ENCODE peak calls at places on chromosomes 7 and 10, in nine cellular contexts. O, Y, P, D, U, C, Z, S and I are unnamed samples.

GRCh38 chr10:103765981-103766380 is 89.4 kb downstream of the SH3PXD2A start:
- DNase-seq in P (no peak), O (no peak), U (no peak), S (no peak), D (no peak), Y (no peak), C (peak), Z (no peak), I (no peak)

GRCh38 chr7:128937647-128938523 is at the start of gene IRF5:
- DNase-seq in D (no peak), Z (peak), C (peak), O (no peak), U (peak), S (no peak), P (peak), Y (no peak), I (no peak)

GRCh38 chr7:45685619-45686240 is 111.6 kb downstream of the ADCY1 start:
- DNase-seq in Z (peak), P (no peak), U (no peak), C (no peak), S (no peak), Y (no peak), O (no peak), D (no peak), I (no peak)

GRCh38 chr10:18303851-18304800 is 163.9 kb downstream of the CACNB2 start:
- DNase-seq in U (no peak), Y (no peak), C (no peak), S (no peak), P (no peak), Z (no peak), D (no peak), O (no peak), I (peak)

GRCh38 chr7:13282377-13282980 is 595.0 kb downstream of the ARL4A start:
- DNase-seq in S (no peak), U (no peak), Y (no peak), Z (peak), P (peak), O (no peak), C (no peak), D (peak), I (no peak)

GRCh38 chr10:14396441-14397048 is 65.8 kb upstream of the FRMD4A start:
- DNase-seq in Y (no peak), C (no peak), U (peak), S (no peak), D (peak), O (no peak), P (peak), Z (peak), I (no peak)

GRCh38 chr10:17838080-17838634 is 29.0 kb downstream of the MRC1 start:
- DNase-seq in S (no peak), D (peak), P (no peak), O (no peak), Y (no peak), Z (no peak), C (no peak), U (no peak), I (peak)

GRCh38 chr10:70619271-70620019 is 16.9 kb upstream of the PRF1 start:
- DNase-seq in Z (peak), Y (peak), S (no peak), D (peak), C (no peak), O (no peak), P (peak), U (peak), I (no peak)

GRCh38 chr10:11521860-11522259 is 89.6 kb downstream of the USP6NL start:
- DNase-seq in P (no peak), C (no peak), O (no peak), D (peak), S (no peak), Z (peak), Y (no peak), U (no peak), I (no peak)

GRCh38 chr10:118523775-118524174 is 71.7 kb downstream of the PRLHR start:
- DNase-seq in C (no peak), S (no peak), U (no peak), Y (no peak), O (no peak), D (peak), Z (peak), P (no peak), I (no peak)

GRCh38 chr10:90319188-90319914 is 538.5 kb downstream of the HTR7 start:
- DNase-seq in Z (peak), P (peak), U (peak), C (no peak), Y (peak), D (peak), O (peak), S (no peak), I (peak)

GRCh38 chr10:22022257-22023051 is 18.9 kb upstream of the DNAJC1 start:
- DNase-seq in D (peak), S (peak), U (no peak), P (peak), Z (no peak), Y (no peak), C (peak), O (no peak), I (no peak)

GRCh38 chr10:112262556-112262955 is 20.6 kb upstream of the TECTB start:
- DNase-seq in Y (no peak), C (no peak), D (peak), Z (peak), S (no peak), O (no peak), P (no peak), U (no peak), I (no peak)

GRCh38 chr10:3239066-3239919 is 66.7 kb upstream of the PITRM1 start:
- DNase-seq in O (no peak), Y (peak), D (peak), S (peak), U (peak), Z (peak), C (peak), P (peak), I (no peak)

GRCh38 chr7:158495780-158496179 is 91.8 kb downstream of the PTPRN2 start:
- DNase-seq in C (no peak), Y (peak), Z (peak), U (peak), P (peak), S (no peak), O (no peak), D (peak), I (no peak)

GRCh38 chr7:92639213-92639896 is 49.2 kb upstream of the FAM133B start:
- DNase-seq in O (no peak), S (no peak), Y (no peak), C (no peak), P (no peak), U (no peak), D (no peak), Z (no peak), I (no peak)

GRCh38 chr10:113108180-113108835 is 158.3 kb downstream of the TCF7L2 start:
- DNase-seq in C (no peak), S (no peak), P (peak), Z (no peak), Y (peak), D (no peak), O (no peak), U (peak), I (no peak)

GRCh38 chr7:12491526-12491925 is 79.0 kb upstream of the SCIN start:
- DNase-seq in Z (no peak), P (no peak), O (no peak), S (no peak), C (no peak), U (no peak), D (no peak), Y (no peak), I (no peak)

GRCh38 chr10:20207700-20208099 is 391.5 kb downstream of the PLXDC2 start:
- DNase-seq in P (no peak), S (no peak), U (no peak), O (no peak), D (no peak), C (no peak), Y (no peak), Z (no peak), I (no peak)

GRCh38 chr10:93068411-93069244 is 5.1 kb upstream of the CYP26A1 start:
- DNase-seq in Z (peak), Y (no peak), U (peak), C (no peak), S (no peak), D (peak), P (no peak), O (no peak), I (no peak)

GRCh38 chr7:20684581-20684980 is 69.1 kb downstream of the ABCB5 start:
- DNase-seq in Z (no peak), O (no peak), Y (no peak), U (no peak), S (no peak), C (no peak), P (no peak), D (no peak), I (no peak)

GRCh38 chr10:1149793-1150637 is 93.8 kb downstream of the WDR37 start:
- DNase-seq in Z (no peak), S (no peak), U (no peak), P (no peak), O (no peak), C (no peak), Y (no peak), D (no peak), I (no peak)

GRCh38 chr10:34667177-34667576 is 147.9 kb downstream of the PARD3 start:
- DNase-seq in D (no peak), P (no peak), C (no peak), Y (no peak), O (no peak), S (no peak), Z (no peak), U (no peak), I (no peak)

GRCh38 chr10:98339790-98340189 is 71.8 kb upstream of the LOXL4 start:
- DNase-seq in D (no peak), Z (no peak), U (no peak), C (no peak), Y (no peak), O (no peak), S (no peak), P (no peak), I (no peak)

GRCh38 chr10:74208081-74208480 is 57.1 kb downstream of the ADK start:
- DNase-seq in S (no peak), Z (no peak), Y (no peak), P (no peak), D (no peak), O (no peak), U (peak), C (no peak), I (no peak)

GRCh38 chr10:21144047-21144446 is 246.9 kb upstream of the NEBL start:
- DNase-seq in D (no peak), O (no peak), Z (no peak), P (peak), S (no peak), Y (peak), U (no peak), C (no peak), I (no peak)

GRCh38 chr10:127447197-127447596 is 101.9 kb upstream of the NPS start:
- DNase-seq in C (no peak), Y (no peak), O (no peak), P (no peak), S (no peak), D (no peak), Z (no peak), U (no peak), I (peak)

GRCh38 chr10:79196470-79197461 is 128.0 kb downstream of the ZMIZ1 start:
- DNase-seq in S (peak), C (peak), Y (peak), U (peak), O (no peak), Z (peak), D (peak), P (peak), I (no peak)

GRCh38 chr7:44279286-44279685 is 46.1 kb downstream of the CAMK2B start:
- DNase-seq in O (no peak), S (peak), Z (no peak), P (no peak), C (no peak), D (no peak), U (peak), Y (no peak), I (no peak)

GRCh38 chr7:2974093-2974819 is 69.4 kb downstream of the CARD11 start:
- DNase-seq in C (no peak), D (no peak), Z (no peak), O (no peak), S (no peak), Y (no peak), P (peak), U (no peak), I (no peak)

GRCh38 chr10:19921300-19922140 is 105.3 kb downstream of the PLXDC2 start:
- DNase-seq in P (no peak), S (no peak), C (no peak), U (no peak), D (peak), O (no peak), Z (peak), Y (no peak), I (no peak)

GRCh38 chr7:96088579-96088978 is 233.3 kb downstream of the SLC25A13 start:
- DNase-seq in U (no peak), D (no peak), Y (no peak), Z (no peak), P (no peak), S (no peak), O (no peak), C (no peak), I (no peak)

GRCh38 chr7:68629-69028 is 123.7 kb upstream of the FAM20C start:
- DNase-seq in D (peak), Z (no peak), C (no peak), P (peak), Y (peak), O (peak), S (no peak), U (peak), I (no peak)

GRCh38 chr7:142457146-142457703 is 199.4 kb upstream of the PRSS58 start:
- DNase-seq in O (no peak), D (no peak), P (peak), Y (no peak), S (no peak), C (no peak), U (no peak), Z (no peak), I (no peak)

GRCh38 chr10:44971935-44972792 is 6.4 kb downstream of the DEPP1 start:
- DNase-seq in O (no peak), S (no peak), Z (no peak), U (peak), D (no peak), C (no peak), P (no peak), Y (no peak), I (no peak)

GRCh38 chr7:43076189-43076605 is 36.2 kb upstream of the HECW1 start:
- DNase-seq in U (no peak), P (no peak), D (peak), S (no peak), C (no peak), O (peak), Z (no peak), Y (peak), I (no peak)

GRCh38 chr10:110395350-110396283 is 90.9 kb upstream of the SMNDC1 start:
- DNase-seq in Y (peak), P (peak), D (peak), S (no peak), U (no peak), O (peak), C (no peak), Z (peak), I (no peak)

GRCh38 chr10:46525177-46525823 is 31.2 kb downstream of the GPRIN2 start:
- DNase-seq in U (no peak), D (peak), O (peak), C (no peak), Y (no peak), S (no peak), Z (peak), P (peak), I (no peak)